ENCODE peak calls at places on chromosome 12, in eight cellular contexts. O is neural crest cell; H is brain microvascular endothelial cell; L is 8988T; Z is activated CD4-positive, alpha-beta T cell treated with anti-CD3 and anti-CD28 coated beads, Interleukin-2, amount 10 ng/mL, durations not matched to agents 7 days and 5 days; K is PC-3; B is AG08395; W is caudate nucleus. G is an unnamed sample.

GRCh38 chr12:40892528-40892927 is 200.3 kb downstream of the CNTN1 start:
- DNase-seq in K (no peak), W (no peak), H (no peak), B (no peak), L (no peak), Z (no peak), O (no peak), G (no peak)

GRCh38 chr12:68813242-68813593 is 5.2 kb downstream of the MDM2 start:
- DNase-seq in O (no peak), H (no peak), L (no peak), W (no peak), Z (no peak), K (no peak), B (no peak), G (no peak)

GRCh38 chr12:51051787-51052186 is 3.7 kb downstream of the LETMD1 start:
- DNase-seq in K (no peak), L (no peak), B (no peak), O (no peak), W (no peak), H (no peak), Z (no peak), G (peak; percentile 75)

GRCh38 chr12:45468751-45469615 is 253.1 kb downstream of the ANO6 start:
- DNase-seq in O (no peak), L (no peak), K (no peak), H (no peak), W (no peak), Z (no peak), B (no peak), G (peak; percentile 94)

GRCh38 chr12:71282020-71282419 is 124.2 kb upstream of the TSPAN8 start:
- DNase-seq in H (no peak), Z (no peak), K (peak; percentile 15), B (no peak), O (no peak), L (no peak), W (no peak), G (no peak)

GRCh38 chr12:38904932-38905479 is 385 bp downstream of the CPNE8 start:
- DNase-seq in H (peak; percentile 10), L (peak; percentile 45), O (peak; percentile 33), K (peak; percentile 91), Z (peak; percentile 59), B (peak; percentile 86), W (no peak), G (no peak)

GRCh38 chr12:132353811-132354210 is 24.4 kb upstream of the GALNT9 start:
- DNase-seq in Z (no peak), L (no peak), H (no peak), B (no peak), W (no peak), O (no peak), K (no peak), G (no peak)

GRCh38 chr12:22043943-22044342 is 2.1 kb upstream of the CMAS start:
- DNase-seq in K (no peak), W (no peak), Z (no peak), L (no peak), O (no peak), H (no peak), B (no peak), G (no peak)

GRCh38 chr12:96811083-96811482 is 96.0 kb upstream of the NEDD1 start:
- DNase-seq in K (peak; percentile 99), B (peak; percentile 36), Z (no peak), O (no peak), W (no peak), L (no peak), H (peak; percentile 82), G (peak; percentile 15)

GRCh38 chr12:29255061-29255460 is 106.0 kb downstream of the FAR2 start:
- DNase-seq in L (no peak), W (no peak), B (no peak), H (no peak), K (no peak), Z (no peak), O (no peak), G (peak; percentile 82)

GRCh38 chr12:108890208-108890607 is 10.3 kb downstream of the DAO start:
- DNase-seq in Z (peak; percentile 22), H (no peak), K (peak; percentile 50), L (no peak), W (no peak), O (peak; percentile 14), B (peak; percentile 10), G (peak; percentile 25)

GRCh38 chr12:42981379-42981778 is 391.8 kb upstream of the PRICKLE1 start:
- DNase-seq in W (no peak), Z (no peak), B (peak; percentile 27), L (no peak), K (peak; percentile 80), O (no peak), H (peak; percentile 66), G (no peak)

GRCh38 chr12:103244596-103244995 is 251.2 kb downstream of the C12orf42 start:
- DNase-seq in W (no peak), O (no peak), L (no peak), B (no peak), H (no peak), Z (no peak), K (no peak), G (no peak)

GRCh38 chr12:66548338-66549049 is 130.4 kb downstream of the GRIP1 start:
- DNase-seq in K (peak; percentile 24), Z (no peak), W (no peak), O (no peak), H (no peak), L (no peak), B (no peak), G (no peak)

GRCh38 chr12:59113831-59114273 is 193.5 kb upstream of the LRIG3 start:
- DNase-seq in O (peak; percentile 83), Z (peak; percentile 78), K (peak; percentile 84), B (peak; percentile 75), L (peak; percentile 18), W (peak; percentile 4), H (peak; percentile 76), G (peak; percentile 87)

GRCh38 chr12:54991161-54991991 is 6.8 kb upstream of the TESPA1 start:
- DNase-seq in O (no peak), K (no peak), H (no peak), W (no peak), Z (peak; percentile 62), L (no peak), B (no peak), G (no peak)

GRCh38 chr12:30546121-30546520 is 149.5 kb downstream of the IPO8 start:
- DNase-seq in Z (no peak), O (no peak), B (no peak), L (no peak), W (no peak), K (peak; percentile 63), H (no peak), G (no peak)

GRCh38 chr12:92070054-92070863 is 75.4 kb downstream of the BTG1 start:
- DNase-seq in Z (no peak), L (no peak), O (no peak), H (no peak), W (no peak), K (no peak), B (peak; percentile 6), G (no peak)

GRCh38 chr12:26939192-26939832 is 1.0 kb downstream of the FGFR1OP2 start:
- DNase-seq in B (no peak), H (no peak), K (peak; percentile 21), L (no peak), W (no peak), Z (no peak), O (no peak), G (peak; percentile 11)

GRCh38 chr12:7143564-7143963 is 13.4 kb downstream of the CLSTN3 start:
- DNase-seq in L (no peak), W (no peak), K (no peak), H (no peak), Z (no peak), O (no peak), B (no peak), G (no peak)

GRCh38 chr12:46148706-46149463 is 120.0 kb downstream of the SLC38A1 start:
- DNase-seq in Z (no peak), L (no peak), B (no peak), H (no peak), K (peak; percentile 22), W (no peak), O (no peak), G (no peak)

GRCh38 chr12:24770851-24771250 is 178.1 kb downstream of the BCAT1 start:
- DNase-seq in O (no peak), K (no peak), W (no peak), L (no peak), B (no peak), H (peak; percentile 38), Z (no peak), G (no peak)

GRCh38 chr12:117836476-117836875 is 132.3 kb downstream of the KSR2 start:
- DNase-seq in K (no peak), L (no peak), B (no peak), H (no peak), Z (no peak), O (no peak), W (no peak), G (no peak)

GRCh38 chr12:66467932-66468331 is 165.6 kb downstream of the HELB start:
- DNase-seq in W (no peak), Z (no peak), B (no peak), O (no peak), H (no peak), L (no peak), K (no peak), G (peak; percentile 16)

GRCh38 chr12:118513554-118513953 is 137.2 kb downstream of the SUDS3 start:
- DNase-seq in B (no peak), W (no peak), O (no peak), L (no peak), H (no peak), Z (no peak), K (no peak), G (no peak)

GRCh38 chr12:112381421-112381897 is 772 bp downstream of the HECTD4 start:
- DNase-seq in Z (peak; percentile 32), W (no peak), K (peak; percentile 56), O (peak; percentile 15), L (peak; percentile 37), H (no peak), B (no peak), G (peak; percentile 46)

GRCh38 chr12:116818948-116819832 is 62.1 kb downstream of the HRK start:
- DNase-seq in B (peak; percentile 98), Z (peak; percentile 89), L (peak; percentile 81), H (peak; percentile 83), K (peak; percentile 92), O (peak; percentile 79), W (peak; percentile 38), G (peak; percentile 92)

GRCh38 chr12:132453361-132454133 is 36.4 kb upstream of the FBRSL1 start:
- DNase-seq in O (no peak), H (no peak), L (no peak), B (peak; percentile 57), W (no peak), K (peak; percentile 73), Z (no peak), G (peak; percentile 51)

G was measured in SJCRH30.